ENCODE peak calls at places on chromosomes 6 and 20, in nine cellular contexts. J is PC-9; P is ovary; I is astrocyte of the spinal cord; W is mesothelial cell of epicardium; K is prostate gland; N is fibroblast of villous mesenchyme; L is epithelial cell of esophagus; U is CD8-positive, alpha-beta T cell. A is an unnamed sample.

GRCh38 chr20:64069614-64070243 is 6.7 kb downstream of the TCEA2 start:
- DNase-seq in L (no peak), W (no peak), P (no peak), U (no peak), I (no peak), N (no peak), K (no peak), J (peak), A (no peak)

GRCh38 chr6:75759207-75759606 is 10.2 kb downstream of the MYO6 start:
- DNase-seq in N (no peak), U (no peak), L (no peak), I (no peak), P (no peak), W (no peak), J (no peak), K (no peak), A (no peak)

GRCh38 chr6:11575408-11576033 is 38.0 kb downstream of the TMEM170B start:
- DNase-seq in I (peak), U (peak), J (peak), K (peak), N (peak), P (no peak), L (peak), W (no peak), A (no peak)

GRCh38 chr20:25270829-25271251 is 23.0 kb downstream of the PYGB start:
- DNase-seq in J (no peak), L (no peak), I (no peak), W (no peak), P (no peak), N (no peak), K (no peak), U (no peak), A (peak)

GRCh38 chr6:106227612-106228507 is 97.7 kb downstream of the ATG5 start:
- DNase-seq in W (no peak), U (no peak), J (no peak), N (no peak), K (no peak), P (no peak), L (no peak), I (no peak), A (no peak)

GRCh38 chr6:12635375-12635774 is 81.2 kb upstream of the PHACTR1 start:
- DNase-seq in P (no peak), I (no peak), L (no peak), N (no peak), W (no peak), K (no peak), U (no peak), J (no peak), A (no peak)

GRCh38 chr20:48416002-48416401 is 411.8 kb downstream of the PREX1 start:
- DNase-seq in L (no peak), N (no peak), W (no peak), I (no peak), K (no peak), J (no peak), P (no peak), U (no peak), A (no peak)

GRCh38 chr6:146590492-146590891 is 8.3 kb upstream of the ADGB start:
- DNase-seq in I (no peak), W (no peak), L (peak), K (no peak), N (no peak), J (no peak), P (no peak), U (no peak), A (no peak)

GRCh38 chr6:31402324-31403282 is 792 bp upstream of the MICA start:
- DNase-seq in I (no peak), K (peak), J (no peak), W (no peak), N (peak), P (no peak), U (peak), L (peak), A (no peak)

GRCh38 chr20:58619847-58620431 is 31.1 kb upstream of the STX16 start:
- DNase-seq in I (no peak), J (no peak), K (no peak), L (no peak), U (no peak), N (no peak), P (no peak), W (no peak), A (no peak)

GRCh38 chr6:131976545-131977061 is 25.4 kb upstream of the CCN2 start:
- DNase-seq in L (no peak), U (no peak), N (no peak), P (no peak), I (peak), K (no peak), W (no peak), J (no peak), A (no peak)

GRCh38 chr6:35754452-35755321 is 17.9 kb downstream of the ARMC12 start:
- DNase-seq in I (no peak), P (no peak), K (peak), W (no peak), U (no peak), J (peak), L (peak), N (no peak), A (no peak)

DNA sequence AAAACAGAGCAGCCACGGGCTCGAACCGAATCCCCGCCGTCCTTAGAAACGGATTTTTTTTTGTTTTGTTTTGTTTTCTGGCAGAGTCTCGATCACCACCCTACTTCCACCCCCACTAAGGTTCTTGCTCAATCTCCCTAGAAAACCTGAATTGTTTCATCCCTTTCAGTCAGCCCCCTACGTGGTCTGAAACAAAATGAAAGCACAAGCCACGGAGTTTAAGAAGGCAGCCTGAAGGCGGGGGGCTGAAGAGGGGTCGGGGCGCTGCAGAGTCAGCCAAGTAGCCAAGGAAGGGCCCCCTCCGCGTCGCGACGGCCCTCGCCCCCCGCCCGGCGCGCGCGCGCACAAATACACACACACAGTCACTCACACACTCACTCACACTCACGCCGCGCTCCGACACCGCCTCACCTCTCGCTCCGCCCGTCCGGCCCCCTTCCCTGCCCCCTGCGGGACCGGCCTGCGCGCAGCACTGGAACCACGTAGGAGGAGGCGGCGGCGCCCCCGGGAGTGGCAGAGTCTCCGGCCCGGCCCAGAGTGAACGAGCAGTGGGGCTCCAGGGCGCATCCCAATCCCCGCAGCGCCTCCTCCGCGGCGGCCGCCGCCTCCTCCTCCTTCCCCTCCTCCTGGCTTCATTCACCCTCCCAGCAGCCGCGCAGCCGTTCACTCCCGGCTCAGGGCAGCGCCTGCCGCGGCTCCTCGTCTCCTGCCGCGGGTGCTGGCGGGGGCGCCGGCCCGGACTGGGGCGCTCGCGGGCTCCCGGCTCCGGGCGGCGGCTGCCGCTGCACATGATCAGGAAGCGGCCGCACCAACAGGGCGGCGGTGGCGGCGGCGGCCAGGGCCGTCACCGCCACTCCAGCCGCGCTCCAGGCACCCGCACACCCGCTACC is 1.4 kb downstream of the ATXN1 start:
- DNase-seq in I (peak), J (peak), U (peak), K (peak), N (peak), P (peak), W (peak), L (peak), A (peak)
- TF ChIP-seq CTCF in I (peak), J (no peak), U (no peak), K (no peak), N (no peak), P (no peak), W (peak), L (peak), A (peak)

GRCh38 chr6:97394160-97394748 is 111.2 kb upstream of the MMS22L start:
- DNase-seq in J (peak), W (peak), U (peak), K (peak), P (no peak), I (peak), N (peak), L (peak), A (no peak)
- TF ChIP-seq CTCF in J (peak), W (peak), U (peak), K (peak), P (no peak), I (peak), N (peak), L (peak), A (peak)

DNA sequence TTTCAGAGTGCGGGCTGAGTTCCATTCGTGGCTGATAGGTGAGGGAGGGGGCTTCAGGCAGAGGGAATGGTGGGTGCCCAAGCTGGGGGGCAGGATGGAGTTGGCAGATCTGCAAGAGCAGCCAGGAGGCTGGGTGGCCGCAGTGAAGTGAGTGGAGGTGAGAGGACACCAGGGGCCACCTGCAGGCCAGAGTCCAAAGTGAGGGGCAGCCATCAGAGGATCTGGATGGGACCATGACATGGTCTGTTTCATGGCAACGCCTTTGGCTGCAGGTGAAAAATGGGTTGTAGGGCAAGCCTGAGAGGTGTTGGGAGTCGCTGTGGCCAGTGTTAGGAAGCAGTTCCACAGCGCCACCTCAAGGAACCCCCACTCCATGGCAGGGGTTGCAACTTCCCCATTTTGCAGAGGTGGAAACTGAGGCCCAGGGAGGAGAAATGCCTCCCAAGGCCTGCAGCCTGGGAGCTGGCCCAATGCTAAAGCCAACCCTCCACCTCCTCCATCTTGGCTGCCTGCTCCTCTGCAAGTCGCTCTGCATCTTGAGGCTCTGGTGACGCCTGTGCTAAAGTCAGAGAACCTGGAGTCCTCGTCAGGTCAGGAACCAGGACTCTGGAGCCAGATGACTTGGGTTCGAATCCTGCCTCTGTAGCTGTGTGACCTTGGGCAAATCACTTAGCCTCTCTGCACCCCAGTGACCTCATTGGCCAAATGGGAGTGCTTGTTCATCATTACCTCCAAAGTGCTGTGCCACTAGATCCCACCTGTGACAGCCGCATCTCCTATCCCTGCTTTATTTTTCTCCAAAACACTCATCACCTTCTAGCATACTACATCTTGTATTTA is 153.8 kb downstream of the CEBPB start:
- DNase-seq in P (no peak), U (no peak), K (no peak), I (no peak), N (no peak), J (no peak), L (no peak), W (no peak), A (no peak)
- TF ChIP-seq CTCF in P (no peak), U (no peak), K (no peak), I (peak), N (peak), J (peak), L (peak), W (no peak), A (peak)

DNA sequence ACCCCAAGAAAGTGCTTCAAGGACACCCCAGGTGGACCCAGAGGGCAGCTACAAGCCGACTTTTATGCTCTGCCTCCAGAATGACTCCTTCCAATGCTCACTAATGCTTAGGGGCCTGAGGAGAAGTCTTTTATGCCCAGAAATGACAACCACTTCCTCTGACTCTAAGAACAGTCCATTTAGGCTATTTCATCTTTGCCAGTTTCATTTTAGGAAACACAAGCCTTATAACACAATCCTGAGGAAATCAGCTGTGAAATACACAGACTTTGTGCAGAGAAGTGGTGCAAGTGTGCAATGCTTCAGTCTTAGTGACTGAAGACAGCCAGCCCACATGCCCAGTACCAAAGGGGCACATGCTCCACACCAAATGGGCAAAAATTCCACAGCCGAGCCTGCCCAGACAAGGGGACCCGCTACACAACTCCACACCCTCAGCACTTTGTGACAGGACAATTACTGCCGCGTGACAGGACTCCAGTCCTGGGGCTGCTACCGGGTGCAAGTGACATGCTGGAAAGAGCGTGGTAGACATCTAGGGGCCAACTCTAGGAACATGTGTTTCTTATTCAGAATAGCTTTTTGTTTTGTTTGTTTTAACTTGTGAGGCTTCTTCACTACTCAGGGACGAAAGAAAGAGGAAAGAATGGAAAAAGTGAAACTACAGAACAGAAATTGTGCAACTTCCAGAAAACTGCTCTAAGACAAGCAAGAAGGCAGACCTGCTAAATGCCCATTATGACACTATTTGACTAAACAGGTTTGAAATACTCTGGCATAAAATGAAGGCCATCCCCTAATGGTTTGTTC is 28.2 kb upstream of the PLAGL1 start:
- DNase-seq in L (peak), K (no peak), J (no peak), U (no peak), I (peak), N (peak), P (no peak), W (no peak), A (no peak)
- TF ChIP-seq CTCF in L (peak), K (no peak), J (no peak), U (no peak), I (no peak), N (no peak), P (no peak), W (no peak), A (no peak)

GRCh38 chr20:62605236-62605948 is 36.9 kb upstream of the SLCO4A1 start:
- DNase-seq in N (no peak), W (no peak), K (no peak), P (no peak), J (no peak), L (no peak), U (no peak), I (no peak), A (no peak)
- TF ChIP-seq CTCF in N (no peak), W (no peak), K (no peak), P (no peak), J (no peak), L (no peak), U (no peak), I (no peak), A (no peak)

GRCh38 chr20:31720486-31721407 is 1.9 kb downstream of the BCL2L1 start:
- DNase-seq in L (no peak), I (no peak), U (no peak), P (no peak), K (no peak), W (no peak), J (no peak), N (no peak), A (no peak)
- TF ChIP-seq CTCF in L (no peak), I (no peak), U (no peak), P (no peak), K (no peak), W (no peak), J (no peak), N (peak), A (no peak)

DNA sequence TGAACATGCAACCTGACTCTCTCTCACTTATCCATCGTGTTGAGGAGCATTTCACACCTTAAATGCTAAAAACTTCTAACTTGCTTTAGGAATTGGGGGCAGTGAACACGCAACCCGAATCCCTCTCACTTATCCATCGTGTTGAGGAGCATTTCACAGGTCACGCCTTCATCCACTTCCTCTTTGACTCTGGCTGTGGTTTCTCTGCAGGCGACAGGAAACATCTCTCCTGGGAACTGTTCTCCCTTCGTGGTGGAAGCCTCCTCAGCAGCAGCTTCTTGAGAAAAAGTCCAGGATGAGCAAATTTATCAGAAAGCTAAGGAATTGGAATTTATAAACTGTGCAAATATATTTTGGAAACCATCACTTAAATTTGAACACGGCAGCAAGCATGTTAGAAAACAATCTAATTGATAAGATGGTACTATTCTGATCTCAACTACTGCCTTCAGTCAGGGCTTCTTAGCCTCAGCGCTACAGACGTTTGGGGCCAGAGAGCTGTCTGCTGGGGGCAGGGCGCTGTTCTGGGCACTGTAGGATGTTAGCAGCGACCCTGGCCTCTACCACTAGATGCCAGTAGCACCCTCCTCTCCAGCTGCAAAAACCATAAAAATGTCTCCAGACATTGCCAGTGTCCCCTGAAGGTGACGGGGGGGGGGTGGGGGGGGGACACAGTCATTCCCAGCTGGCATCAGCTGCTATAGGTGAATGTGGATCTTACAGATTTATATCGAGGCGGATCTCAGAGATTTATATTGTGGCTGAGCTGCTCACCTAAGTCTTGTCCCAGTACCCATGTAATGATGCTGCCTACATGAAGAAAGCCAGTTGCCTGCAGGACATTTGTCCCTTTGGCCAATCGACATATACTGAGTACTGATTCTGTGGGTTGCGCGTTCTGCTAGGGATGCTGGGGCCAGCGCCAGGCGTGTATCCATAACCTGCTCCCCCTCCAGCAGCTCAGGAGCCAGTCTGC is 26.2 kb downstream of the CTCFL start:
- DNase-seq in K (no peak), J (peak), U (no peak), N (peak), L (peak), P (no peak), I (peak), W (no peak), A (no peak)
- TF ChIP-seq CTCF in K (no peak), J (peak), U (peak), N (peak), L (peak), P (no peak), I (peak), W (no peak), A (peak)

DNA sequence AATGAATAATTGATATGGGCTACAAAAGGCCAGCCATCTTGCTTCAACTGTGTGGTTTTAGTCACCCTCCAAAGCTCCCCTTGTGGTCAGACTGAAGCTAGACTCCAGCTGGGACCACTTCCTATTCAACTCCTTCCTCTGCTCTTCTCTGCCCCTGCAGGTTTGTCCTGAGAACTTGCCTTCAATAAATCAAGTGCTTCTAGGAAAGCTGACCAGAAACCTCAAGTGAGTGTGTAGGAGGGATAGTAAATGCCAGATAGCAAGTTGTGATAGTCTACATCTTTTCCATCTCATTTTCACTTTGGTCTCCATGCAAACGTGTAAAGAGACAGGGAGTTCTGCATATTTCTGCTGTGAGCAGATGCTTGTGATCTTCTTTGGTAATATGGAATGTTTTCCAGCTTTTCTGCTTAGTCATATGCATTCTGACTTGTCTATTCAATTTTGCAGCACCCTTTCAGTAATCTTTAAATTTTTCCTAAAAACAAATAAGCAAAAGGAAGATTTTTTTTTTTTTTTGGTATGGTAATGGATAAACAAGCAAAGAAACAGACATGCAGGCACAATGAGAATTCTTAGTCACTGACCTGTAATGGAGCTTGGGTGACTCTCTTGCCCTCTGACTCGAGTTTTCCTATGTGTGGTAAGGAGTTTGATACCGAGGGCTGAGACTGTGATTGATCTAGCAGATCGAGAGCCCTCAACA is 201.3 kb upstream of the BTBD3 start:
- DNase-seq in N (peak), U (no peak), P (no peak), K (no peak), W (no peak), J (peak), L (peak), I (peak), A (no peak)
- TF ChIP-seq CTCF in N (peak), U (no peak), P (no peak), K (no peak), W (no peak), J (peak), L (no peak), I (peak), A (peak)

GRCh38 chr6:95923518-95923917 is 92.3 kb upstream of the FUT9 start:
- DNase-seq in U (no peak), L (peak), I (no peak), N (no peak), K (no peak), P (no peak), J (no peak), W (no peak), A (no peak)
- TF ChIP-seq CTCF in U (no peak), L (peak), I (peak), N (peak), K (no peak), P (no peak), J (peak), W (no peak), A (peak)